ENCODE peak calls at places on chromosomes 7 and 10, in ten cellular contexts. N, M, X, K, A, U, S, I, F and Y are unnamed samples.
A peak's percentile ranks its signal among the peaks of the same experiment; 100 is the strongest.

GRCh38 chr10:20635545-20635944 is 261.6 kb downstream of the NEBL start:
- DNase-seq in F (no peak), N (no peak), K (no peak), S (no peak), X (no peak), A (no peak), I (no peak), M (no peak), U (no peak), Y (no peak)

GRCh38 chr10:771647-772046 is 82.2 kb upstream of the DIP2C start:
- DNase-seq in S (no peak), A (no peak), X (peak; percentile 11), I (no peak), U (no peak), N (no peak), K (no peak), F (no peak), M (no peak), Y (no peak)

GRCh38 chr7:6453737-6454136 is 6.0 kb upstream of the DAGLB start:
- DNase-seq in M (no peak), U (no peak), X (no peak), I (no peak), A (peak; percentile 96), F (no peak), S (no peak), K (no peak), N (no peak), Y (no peak)

GRCh38 chr10:62573929-62574328 is 199.8 kb downstream of the ZNF365 start:
- DNase-seq in N (no peak), S (no peak), K (no peak), X (no peak), I (no peak), U (no peak), F (no peak), A (no peak), M (no peak), Y (no peak)

GRCh38 chr7:19296617-19297016 is 151.4 kb upstream of the FERD3L start:
- DNase-seq in K (peak; percentile 57), N (no peak), S (no peak), F (no peak), X (no peak), M (no peak), U (no peak), A (no peak), I (no peak), Y (no peak)

GRCh38 chr10:86176850-86177249 is 189.7 kb downstream of the GRID1 start:
- DNase-seq in S (no peak), U (peak; percentile 58), M (no peak), K (peak; percentile 51), F (no peak), N (no peak), X (no peak), I (no peak), A (no peak), Y (no peak)

GRCh38 chr7:20700491-20701231 is 85.2 kb downstream of the ABCB5 start:
- DNase-seq in X (no peak), A (no peak), M (no peak), N (no peak), U (no peak), S (no peak), F (no peak), K (no peak), I (no peak), Y (no peak)

GRCh38 chr7:47067215-47067614 is 514.7 kb downstream of the TNS3 start:
- DNase-seq in M (no peak), N (no peak), F (no peak), K (no peak), S (no peak), X (no peak), I (no peak), U (no peak), A (no peak), Y (no peak)